ENCODE peak calls at places on chromosome 1, in eight cellular contexts. L is ovary; A is activated T-helper 1 cell treated with Interleukin-2 at 50 U/mL for 16 hours; M is SK-MEL-5; F is left cardiac atrium; D is activated CD8-positive, alpha-beta memory T cell treated with anti-CD3 and anti-CD28 coated beads for 4 hours; I is GF-D8; G is HCT116. K is an unnamed sample.

GRCh38 chr1:185769136-185769535 is 34.9 kb downstream of the HMCN1 start:
- DNase-seq in L (no peak), A (no peak), M (no peak), F (no peak), D (no peak), I (no peak), G (no peak), K (no peak)

GRCh38 chr1:13930151-13930550 is 230.2 kb downstream of the PRDM2 start:
- DNase-seq in L (no peak), A (no peak), M (peak; percentile 25), F (no peak), D (no peak), I (no peak), G (peak; percentile 27), K (peak; percentile 4)

GRCh38 chr1:16180291-16180824 is 24.5 kb upstream of the EPHA2 start:
- DNase-seq in L (no peak), A (no peak), M (no peak), F (no peak), D (no peak), I (no peak), G (no peak), K (no peak)

GRCh38 chr1:50893466-50893865 is 66.6 kb downstream of the FAF1 start:
- DNase-seq in L (no peak), A (no peak), M (no peak), F (no peak), D (no peak), I (no peak), G (no peak), K (no peak)

GRCh38 chr1:212588137-212588510 is 20.4 kb upstream of the ATF3 start:
- DNase-seq in L (no peak), A (no peak), M (no peak), F (no peak), D (no peak), I (no peak), G (no peak), K (no peak)

GRCh38 chr1:70288171-70288570 is 66.4 kb downstream of the ANKRD13C start:
- DNase-seq in L (no peak), A (no peak), M (no peak), F (no peak), D (no peak), I (no peak), G (no peak), K (no peak)

GRCh38 chr1:248055261-248055660 is 8.6 kb downstream of the OR2L3 start:
- DNase-seq in L (no peak), A (no peak), M (no peak), F (no peak), D (no peak), I (no peak), G (no peak), K (no peak)

GRCh38 chr1:15429701-15430149 is 8.5 kb upstream of the CTRC start:
- DNase-seq in L (no peak), A (no peak), M (no peak), F (no peak), D (no peak), I (no peak), G (no peak), K (peak; percentile 72)

GRCh38 chr1:20753589-20753988 is 21.1 kb upstream of the SH2D5 start:
- DNase-seq in L (no peak), A (no peak), M (no peak), F (no peak), D (no peak), I (no peak), G (no peak), K (no peak)

GRCh38 chr1:231203259-231204057 is 37.6 kb upstream of the GNPAT start:
- DNase-seq in L (no peak), A (no peak), M (no peak), F (no peak), D (no peak), I (no peak), G (no peak), K (no peak)

GRCh38 chr1:235011599-235012435 is 116.8 kb downstream of the TOMM20 start:
- DNase-seq in L (no peak), A (peak; percentile 85), M (no peak), F (peak; percentile 71), D (peak; percentile 90), I (peak; percentile 98), G (peak; percentile 81), K (peak; percentile 38)

GRCh38 chr1:38835230-38835827 is 24.2 kb downstream of the RRAGC start:
- DNase-seq in L (no peak), A (no peak), M (peak; percentile 87), F (no peak), D (peak; percentile 5), I (peak; percentile 80), G (peak; percentile 81), K (peak; percentile 51)

GRCh38 chr1:171941920-171942319 is 100.6 kb downstream of the DNM3 start:
- DNase-seq in L (no peak), A (no peak), M (no peak), F (no peak), D (no peak), I (no peak), G (no peak), K (no peak)

GRCh38 chr1:182163821-182164223 is 102.3 kb upstream of the ZNF648 start:
- DNase-seq in L (peak; percentile 63), A (no peak), M (no peak), F (peak; percentile 33), D (no peak), I (no peak), G (no peak), K (no peak)

GRCh38 chr1:96059736-96060135 is 661.8 kb upstream of the PTBP2 start:
- DNase-seq in L (no peak), A (no peak), M (no peak), F (no peak), D (no peak), I (no peak), G (no peak), K (no peak)

GRCh38 chr1:23196627-23197328 is 20.5 kb downstream of the HTR1D start:
- DNase-seq in L (no peak), A (no peak), M (no peak), F (no peak), D (no peak), I (no peak), G (peak; percentile 91), K (no peak)

GRCh38 chr1:52294580-52294979 is 71.4 kb downstream of the CC2D1B start:
- DNase-seq in L (no peak), A (no peak), M (no peak), F (no peak), D (no peak), I (no peak), G (no peak), K (no peak)

GRCh38 chr1:68166348-68166747 is 66.0 kb downstream of the WLS start:
- DNase-seq in L (no peak), A (no peak), M (no peak), F (no peak), D (no peak), I (no peak), G (no peak), K (no peak)

GRCh38 chr1:39036678-39037077 is 10.5 kb downstream of the NDUFS5 start:
- DNase-seq in L (no peak), A (no peak), M (no peak), F (no peak), D (no peak), I (no peak), G (no peak), K (no peak)

GRCh38 chr1:59520759-59521442 is 224.0 kb downstream of the FGGY start:
- DNase-seq in L (peak; percentile 70), A (no peak), M (no peak), F (peak; percentile 44), D (no peak), I (no peak), G (no peak), K (no peak)

GRCh38 chr1:228333739-228334115 is 72.9 kb downstream of the TRIM11 start:
- DNase-seq in L (no peak), A (no peak), M (no peak), F (no peak), D (no peak), I (no peak), G (no peak), K (peak; percentile 1)

GRCh38 chr1:6157528-6158174 is 22.5 kb downstream of the CHD5 start:
- DNase-seq in L (no peak), A (no peak), M (no peak), F (no peak), D (no peak), I (no peak), G (peak; percentile 75), K (no peak)

GRCh38 chr1:91404151-91405012 is at the start of gene HFM1:
- DNase-seq in L (peak; percentile 89), A (no peak), M (peak; percentile 85), F (peak; percentile 90), D (peak; percentile 33), I (no peak), G (peak; percentile 41), K (peak; percentile 76)

GRCh38 chr1:201593200-201593828 is 54.4 kb downstream of the NAV1 start:
- DNase-seq in L (no peak), A (no peak), M (peak; percentile 37), F (peak; percentile 45), D (no peak), I (peak; percentile 63), G (no peak), K (peak; percentile 39)

GRCh38 chr1:172360511-172360910 is 60.0 kb upstream of the C1orf105 start:
- DNase-seq in L (no peak), A (no peak), M (peak; percentile 72), F (no peak), D (no peak), I (no peak), G (no peak), K (no peak)

GRCh38 chr1:224539971-224540370 is 76.1 kb upstream of the CNIH3 start:
- DNase-seq in L (no peak), A (no peak), M (no peak), F (no peak), D (no peak), I (no peak), G (no peak), K (no peak)

GRCh38 chr1:231850786-231851185 is 224.2 kb downstream of the DISC1 start:
- DNase-seq in L (no peak), A (no peak), M (no peak), F (peak; percentile 56), D (no peak), I (no peak), G (no peak), K (no peak)

GRCh38 chr1:47436979-47437517 is 796 bp upstream of the FOXD2 start:
- DNase-seq in L (no peak), A (no peak), M (peak; percentile 30), F (peak; percentile 43), D (no peak), I (no peak), G (no peak), K (peak; percentile 30)

GRCh38 chr1:1892763-1893120 is 1.9 kb upstream of the GNB1 start:
- DNase-seq in L (no peak), A (no peak), M (no peak), F (no peak), D (no peak), I (no peak), G (no peak), K (no peak)

GRCh38 chr1:157095091-157095490 is 4.5 kb downstream of the ETV3L start:
- DNase-seq in L (no peak), A (no peak), M (no peak), F (no peak), D (no peak), I (no peak), G (no peak), K (no peak)

GRCh38 chr1:245984390-245985155 is 522.5 kb downstream of the SMYD3 start:
- DNase-seq in L (no peak), A (no peak), M (no peak), F (no peak), D (no peak), I (no peak), G (no peak), K (no peak)

K was measured in body of pancreas.